ENCODE peak calls at places on chromosomes 11 and 22, in eight cellular contexts. D is PC-3, N is lower lobe of right lung, G is heart left ventricle, B is H9, E is upper lobe of right lung, R is HepG2, P is fibroblast of lung. O is an unnamed sample. For H3K4me1, the result is how much of the 10 kb centered on the place peaks cover.

GRCh38 chr11:75705541-75705940 is 12.1 kb upstream of the MOGAT2 start:
- DNase-seq in D (no peak), N (no peak), G (no peak), B (no peak), E (no peak), R (no peak), P (no peak), O (no peak)

GRCh38 chr11:35548925-35549561 is 23.6 kb upstream of the PAMR1 start:
- DNase-seq in D (no peak), N (no peak), G (no peak), B (no peak), E (no peak), R (no peak), P (no peak), O (no peak)

GRCh38 chr11:26102325-26102724 is 229.6 kb upstream of the ANO3 start:
- DNase-seq in D (no peak), N (no peak), G (no peak), B (no peak), E (no peak), R (no peak), P (no peak), O (no peak)

GRCh38 chr11:110297082-110297725 is 790 bp upstream of the RDX start:
- DNase-seq in D (peak), N (no peak), G (no peak), B (no peak), E (no peak), R (peak), P (peak), O (no peak)

GRCh38 chr11:113549061-113549460 is 73.9 kb upstream of the DRD2 start:
- DNase-seq in D (no peak), N (no peak), G (no peak), B (no peak), E (no peak), R (no peak), P (no peak), O (no peak)

GRCh38 chr11:62472063-62472884 is 53.4 kb downstream of the SCGB1A1 start:
- DNase-seq in D (peak), N (no peak), G (no peak), B (no peak), E (no peak), R (peak), P (peak), O (peak)

GRCh38 chr11:28009383-28009782 is 98.6 kb downstream of the KIF18A start:
- DNase-seq in D (peak), N (no peak), G (no peak), B (no peak), E (no peak), R (no peak), P (peak), O (no peak)

GRCh38 chr22:25051073-25051472 is 98.6 kb downstream of the KIAA1671 start:
- DNase-seq in D (peak), N (no peak), G (no peak), B (peak), E (no peak), R (no peak), P (no peak), O (no peak)

GRCh38 chr11:124762077-124762623 is at the start of gene ESAM:
- DNase-seq in D (peak), N (peak), G (peak), B (peak), E (peak), R (no peak), P (no peak), O (peak)

GRCh38 chr22:27857441-27857840 is 55.9 kb upstream of the MN1 start:
- DNase-seq in D (no peak), N (no peak), G (peak), B (no peak), E (no peak), R (no peak), P (peak), O (no peak)

GRCh38 chr11:22787565-22788162 is 41.9 kb downstream of the SVIP start:
- DNase-seq in D (peak), N (no peak), G (no peak), B (no peak), E (no peak), R (peak), P (peak), O (peak)

GRCh38 chr11:48031602-48032001 is 51.2 kb downstream of the PTPRJ start:
- DNase-seq in D (no peak), N (no peak), G (no peak), B (no peak), E (no peak), R (no peak), P (no peak), O (no peak)
- H3K4me1 ChIP-seq in D (under half), N (half or more), G (under half), B (under half), E (under half), R (under half), P (under half), O (under half)

DNA sequence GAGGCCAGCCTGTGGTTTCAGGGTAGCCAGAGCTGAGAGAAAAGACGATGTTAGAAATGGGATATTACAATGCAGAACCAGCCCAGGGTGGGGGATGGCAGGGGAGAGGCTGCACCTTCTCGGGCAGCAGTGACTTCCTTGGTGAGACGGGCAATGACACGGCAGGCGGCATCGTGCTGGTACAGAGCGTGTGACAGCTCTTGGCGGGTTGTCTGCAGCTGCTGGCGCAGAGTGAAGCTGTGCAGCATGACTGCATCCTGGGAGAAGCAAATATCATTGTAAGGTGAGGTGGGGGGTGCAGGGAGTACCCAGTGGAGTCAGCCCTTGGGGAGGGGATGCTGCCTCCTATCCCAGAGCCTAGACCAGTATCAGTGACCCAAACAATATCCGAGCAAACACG is 3.8 kb downstream of the PRPF19 start:
- DNase-seq in D (no peak), N (no peak), G (no peak), B (no peak), E (no peak), R (no peak), P (no peak), O (no peak)
- H3K4me1 ChIP-seq in D (under half), N (under half), G (under half), B (under half), E (under half), R (under half), P (under half), O (under half)

GRCh38 chr11:69636870-69637600 is 3.9 kb upstream of the CCND1 start:
- DNase-seq in D (no peak), N (no peak), G (no peak), B (no peak), E (peak), R (no peak), P (no peak), O (no peak)
- H3K4me1 ChIP-seq in D (under half), N (half or more), G (half or more), B (under half), E (under half), R (under half), P (under half), O (under half)

DNA sequence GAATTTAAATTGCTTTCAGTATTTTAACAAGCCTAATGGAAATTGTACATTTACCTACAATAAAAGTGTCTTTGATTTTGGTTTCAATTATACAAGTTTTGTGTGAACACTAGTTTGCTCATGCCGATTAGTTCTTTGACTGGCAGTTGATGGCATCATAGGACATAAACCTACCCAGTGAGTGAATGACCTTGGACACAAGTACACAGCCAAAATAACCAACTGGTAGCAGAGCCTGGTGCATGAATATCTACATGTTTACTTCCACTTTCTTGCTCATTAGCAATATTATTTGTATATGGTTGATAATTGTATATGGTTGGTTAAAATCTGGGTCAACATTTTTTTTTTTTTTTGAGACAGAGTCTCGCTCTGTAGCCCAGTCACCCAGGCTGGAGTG is 37.8 kb downstream of the STIM1 start:
- DNase-seq in D (peak), N (no peak), G (no peak), B (no peak), E (no peak), R (no peak), P (no peak), O (no peak)
- H3K4me1 ChIP-seq in D (under half), N (under half), G (under half), B (under half), E (under half), R (under half), P (under half), O (under half)

GRCh38 chr11:9210224-9210921 is 54.8 kb downstream of the DENND5A start:
- DNase-seq in D (peak), N (no peak), G (no peak), B (no peak), E (no peak), R (no peak), P (no peak), O (no peak)
- H3K4me1 ChIP-seq in D (under half), N (under half), G (half or more), B (under half), E (under half), R (under half), P (under half), O (under half)

DNA sequence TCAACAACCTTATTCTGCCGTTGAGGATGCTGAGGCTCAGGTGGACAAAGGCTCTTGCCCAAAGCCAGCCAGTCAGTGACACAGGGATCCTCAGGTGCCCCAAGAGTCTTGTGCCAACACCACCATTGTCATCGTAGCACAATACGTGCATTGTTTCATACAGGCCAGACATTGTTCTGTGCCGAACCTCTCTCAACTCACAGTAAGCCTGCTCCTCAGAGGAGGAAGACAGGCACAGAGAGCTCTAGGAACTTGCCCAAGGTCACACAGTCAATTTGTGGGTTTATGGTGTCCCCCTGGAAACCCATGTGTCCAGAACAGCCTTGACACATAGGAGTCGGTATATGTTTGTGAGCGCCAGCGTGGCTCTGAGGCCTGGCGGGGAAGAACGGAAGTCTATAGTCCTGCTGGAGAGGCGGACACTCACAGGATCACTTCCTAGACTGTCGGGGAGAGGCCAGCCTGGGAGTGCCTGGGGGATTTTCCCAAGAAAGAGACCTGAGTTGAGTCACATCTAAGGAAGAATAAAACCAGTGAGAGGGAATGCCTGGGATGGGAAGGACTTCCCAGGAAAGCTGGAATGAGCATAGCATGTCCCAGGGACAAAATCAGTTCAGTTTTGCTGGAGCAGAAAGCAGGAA is 20.2 kb downstream of the LIF start:
- DNase-seq in D (peak), N (no peak), G (no peak), B (no peak), E (no peak), R (peak), P (no peak), O (no peak)
- H3K4me1 ChIP-seq in D (half or more), N (under half), G (under half), B (under half), E (under half), R (half or more), P (under half), O (under half)